ENCODE peak calls at places on chromosome 1, in seven cellular contexts. M, R, E, L, U, D and S are unnamed samples.

GRCh38 chr1:5680600-5680999 is 311.6 kb downstream of the NPHP4 start:
- DNase-seq in M (no peak), R (no peak), E (no peak), L (no peak), U (no peak), D (no peak), S (no peak)

GRCh38 chr1:211068976-211069375 is 65.0 kb downstream of the KCNH1 start:
- DNase-seq in M (no peak), R (no peak), E (no peak), L (no peak), U (no peak), D (no peak), S (no peak)

GRCh38 chr1:31133368-31133767 is 67.9 kb upstream of the PUM1 start:
- DNase-seq in M (no peak), R (no peak), E (no peak), L (no peak), U (no peak), D (no peak), S (peak; percentile 8)

GRCh38 chr1:32540589-32540988 is 1.4 kb downstream of the ZBTB8A start:
- DNase-seq in M (no peak), R (no peak), E (no peak), L (no peak), U (peak; percentile 4), D (no peak), S (no peak)

GRCh38 chr1:168830562-168830961 is 101.6 kb upstream of the DPT start:
- DNase-seq in M (no peak), R (no peak), E (no peak), L (no peak), U (no peak), D (no peak), S (no peak)

GRCh38 chr1:77282866-77283539 is 1.2 kb downstream of the AK5 start:
- DNase-seq in M (no peak), R (peak; percentile 12), E (no peak), L (no peak), U (peak; percentile 14), D (no peak), S (no peak)

GRCh38 chr1:46248122-46248920 is 758 bp downstream of the RAD54L start:
- DNase-seq in M (peak; percentile 57), R (peak; percentile 45), E (no peak), L (no peak), U (peak; percentile 28), D (peak; percentile 65), S (peak; percentile 19)

GRCh38 chr1:43454270-43455011 is 710 bp upstream of the HYI start:
- DNase-seq in M (peak; percentile 76), R (peak; percentile 76), E (peak; percentile 83), L (peak; percentile 43), U (peak; percentile 88), D (peak; percentile 78), S (no peak)

GRCh38 chr1:76843821-76844448 is 23.3 kb upstream of the ST6GALNAC5 start:
- DNase-seq in M (no peak), R (no peak), E (no peak), L (no peak), U (no peak), D (no peak), S (peak; percentile 9)

GRCh38 chr1:92425617-92426016 is 61.1 kb downstream of the GFI1 start:
- DNase-seq in M (no peak), R (no peak), E (no peak), L (no peak), U (no peak), D (no peak), S (no peak)

GRCh38 chr1:93471911-93472310 is 24.0 kb downstream of the FNBP1L start:
- DNase-seq in M (no peak), R (no peak), E (no peak), L (no peak), U (peak; percentile 80), D (no peak), S (no peak)

GRCh38 chr1:151542710-151543129 is 2.6 kb downstream of the TUFT1 start:
- DNase-seq in M (no peak), R (peak; percentile 41), E (no peak), L (no peak), U (peak; percentile 54), D (no peak), S (no peak)

GRCh38 chr1:212413902-212414327 is 771 bp downstream of the PACC1 start:
- DNase-seq in M (no peak), R (peak; percentile 23), E (peak; percentile 24), L (no peak), U (peak; percentile 28), D (no peak), S (no peak)

GRCh38 chr1:62954758-62955157 is 170.8 kb downstream of the ATG4C start:
- DNase-seq in M (no peak), R (no peak), E (no peak), L (no peak), U (no peak), D (no peak), S (no peak)

GRCh38 chr1:230976825-230977747 is 1.6 kb downstream of the TTC13 start:
- DNase-seq in M (no peak), R (no peak), E (no peak), L (no peak), U (no peak), D (no peak), S (peak; percentile 67)

GRCh38 chr1:234730110-234730509 is 120.1 kb upstream of the IRF2BP2 start:
- DNase-seq in M (no peak), R (no peak), E (no peak), L (no peak), U (no peak), D (no peak), S (no peak)

GRCh38 chr1:54601730-54602129 is 21.6 kb downstream of the FAM151A start:
- DNase-seq in M (no peak), R (no peak), E (no peak), L (no peak), U (no peak), D (no peak), S (no peak)

GRCh38 chr1:95953005-95953404 is 719.0 kb downstream of the RWDD3 start:
- DNase-seq in M (no peak), R (peak; percentile 58), E (no peak), L (no peak), U (peak; percentile 9), D (no peak), S (no peak)

GRCh38 chr1:185938396-185938795 is 204.2 kb downstream of the HMCN1 start:
- DNase-seq in M (no peak), R (no peak), E (no peak), L (no peak), U (peak; percentile 58), D (no peak), S (no peak)

GRCh38 chr1:115648717-115649691 is 7.2 kb downstream of the VANGL1 start:
- DNase-seq in M (no peak), R (peak; percentile 26), E (no peak), L (no peak), U (peak; percentile 17), D (no peak), S (peak; percentile 63)

GRCh38 chr1:3049905-3050304 is 19.1 kb upstream of the PRDM16 start:
- DNase-seq in M (no peak), R (no peak), E (peak; percentile 4), L (no peak), U (no peak), D (no peak), S (no peak)

DNA sequence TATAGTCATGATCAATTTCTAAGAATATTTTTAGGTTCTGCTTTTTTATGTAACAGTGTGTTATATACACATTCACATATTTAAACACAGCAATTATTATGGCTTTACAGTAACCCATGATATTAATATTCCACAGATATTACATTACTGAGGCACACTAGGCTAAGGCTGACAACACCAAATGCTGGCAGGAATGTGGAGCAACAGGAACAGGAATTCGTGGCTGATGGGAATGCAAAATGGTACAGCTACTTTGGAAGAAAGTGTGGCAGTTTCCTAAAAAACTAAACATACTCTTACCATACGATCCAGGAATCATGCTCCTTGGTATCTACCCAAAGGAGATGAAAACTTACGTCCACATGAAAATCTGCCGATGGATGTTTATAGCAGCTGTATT is 1.9 kb upstream of the KCNJ9 start:
- DNase-seq in M (no peak), R (no peak), E (no peak), L (no peak), U (no peak), D (no peak), S (no peak)
- H3K4me3 ChIP-seq in M (no peak overlapping the region), R (no peak overlapping the region), E (no peak overlapping the region), L (no peak overlapping the region), U (no peak overlapping the region), D (no peak overlapping the region), S (no peak overlapping the region)

GRCh38 chr1:209529233-209529632 is 54.3 kb upstream of the CAMK1G start:
- DNase-seq in M (no peak), R (no peak), E (no peak), L (no peak), U (no peak), D (no peak), S (no peak)
- H3K4me3 ChIP-seq in M (no peak overlapping the region), R (no peak overlapping the region), E (no peak overlapping the region), L (no peak overlapping the region), U (no peak overlapping the region), D (no peak overlapping the region), S (no peak overlapping the region)

GRCh38 chr1:183470961-183471747 is 1.1 kb upstream of the SMG7 start:
- DNase-seq in M (peak; percentile 84), R (peak; percentile 87), E (peak; percentile 73), L (peak; percentile 32), U (peak; percentile 80), D (peak; percentile 85), S (peak; percentile 80)
- H3K4me3 ChIP-seq in M (peak overlapping the region; percentile 98), R (peak overlapping the region; percentile 78), E (peak overlapping the region; percentile 78), L (peak overlapping the region; percentile 71), U (peak overlapping the region; percentile 98), D (peak overlapping the region; percentile 98), S (peak overlapping the region; percentile 81)

DNA sequence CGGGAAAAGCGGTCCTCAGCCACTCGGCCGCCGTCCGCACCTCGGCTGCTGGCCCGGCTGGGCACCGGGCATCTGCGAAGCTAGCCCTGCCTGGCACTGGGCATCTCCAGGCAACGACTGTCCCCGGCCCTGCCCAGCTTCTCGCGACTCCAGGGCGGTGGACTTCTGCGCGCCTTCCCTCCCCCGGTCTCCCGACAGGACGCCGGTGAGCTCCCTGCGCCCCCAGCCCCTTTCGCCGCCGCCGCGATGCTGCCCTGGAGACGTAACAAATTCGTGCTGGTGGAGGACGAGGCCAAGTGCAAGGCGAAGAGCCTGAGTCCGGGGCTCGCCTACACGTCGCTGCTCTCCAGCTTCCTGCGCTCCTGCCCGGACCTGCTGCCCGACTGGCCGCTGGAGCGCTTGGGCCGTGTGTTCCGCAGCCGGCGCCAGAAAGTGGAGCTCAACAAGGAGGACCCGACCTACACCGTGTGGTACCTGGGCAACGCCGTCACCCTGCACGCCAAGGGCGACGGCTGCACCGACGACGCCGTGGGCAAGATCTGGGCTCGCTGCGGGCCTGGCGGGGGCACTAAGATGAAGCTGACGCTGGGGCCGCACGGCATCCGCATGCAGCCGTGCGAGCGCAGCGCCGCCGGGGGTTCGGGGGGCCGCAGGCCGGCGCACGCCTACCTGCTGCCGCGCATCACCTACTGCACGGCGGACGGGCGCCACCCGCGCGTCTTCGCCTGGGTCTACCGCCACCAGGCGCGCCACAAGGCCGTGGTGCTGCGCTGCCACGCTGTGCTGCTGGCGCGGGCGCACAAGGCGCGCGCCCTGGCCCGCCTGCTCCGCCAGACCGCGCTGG is 577 bp downstream of the FAM43B start:
- DNase-seq in M (peak; percentile 57), R (peak; percentile 16), E (peak; percentile 21), L (no peak), U (peak; percentile 45), D (no peak), S (no peak)
- H3K4me3 ChIP-seq in M (peak overlapping the region; percentile 52), R (peak overlapping the region; percentile 36), E (peak overlapping the region; percentile 60), L (no peak overlapping the region), U (peak overlapping the region; percentile 35), D (no peak overlapping the region), S (peak overlapping the region; percentile 15)

GRCh38 chr1:9449106-9449627 is 90.1 kb upstream of the SLC25A33 start:
- DNase-seq in M (peak; percentile 77), R (peak; percentile 50), E (no peak), L (no peak), U (no peak), D (no peak), S (no peak)
- H3K4me3 ChIP-seq in M (peak overlapping the region; percentile 37), R (no peak overlapping the region), E (no peak overlapping the region), L (no peak overlapping the region), U (no peak overlapping the region), D (no peak overlapping the region), S (no peak overlapping the region)

GRCh38 chr1:241356519-241357365 is at the start of gene RGS7:
- DNase-seq in M (peak; percentile 51), R (peak; percentile 86), E (peak; percentile 73), L (no peak), U (peak; percentile 59), D (peak; percentile 52), S (no peak)
- H3K4me3 ChIP-seq in M (peak within 1 kb of the TSS; percentile 64), R (peak within 1 kb of the TSS; percentile 67), E (peak within 1 kb of the TSS; percentile 63), L (no peak within 1 kb of the TSS), U (peak within 1 kb of the TSS; percentile 47), D (no peak within 1 kb of the TSS), S (no peak within 1 kb of the TSS)